ENCODE peak calls at places on chromosome 10, in eight cellular contexts. F, S, T, P, U, H, G and M are unnamed samples.

GRCh38 chr10:121947931-121948330 is 20.1 kb upstream of the ATE1 start:
- DNase-seq in T (no peak), S (no peak), U (no peak), G (no peak), H (no peak), P (no peak), F (no peak), M (no peak)

GRCh38 chr10:118332948-118333710 is 9.0 kb downstream of the FAM204A start:
- DNase-seq in S (peak), G (no peak), U (no peak), P (no peak), H (no peak), F (no peak), T (no peak), M (no peak)

GRCh38 chr10:14553434-14553833 is 221.3 kb downstream of the FAM107B start:
- DNase-seq in F (no peak), T (no peak), H (peak), S (peak), U (no peak), G (no peak), P (no peak), M (no peak)

GRCh38 chr10:92839191-92840085 is 8.9 kb upstream of the EXOC6 start:
- DNase-seq in H (peak), U (peak), S (peak), F (peak), G (no peak), T (peak), P (peak), M (peak)

GRCh38 chr10:119391430-119392313 is 150.8 kb downstream of the RGS10 start:
- DNase-seq in F (no peak), U (no peak), G (no peak), S (peak), P (no peak), T (no peak), H (peak), M (no peak)

GRCh38 chr10:98340946-98341345 is 73.0 kb upstream of the LOXL4 start:
- DNase-seq in S (peak), U (no peak), G (no peak), T (no peak), H (peak), P (no peak), F (no peak), M (peak)

GRCh38 chr10:74640134-74640533 is 186.3 kb upstream of the KAT6B start:
- DNase-seq in P (no peak), T (no peak), G (no peak), U (no peak), S (peak), H (no peak), F (no peak), M (no peak)

GRCh38 chr10:60828489-60828852 is 50.2 kb downstream of the CDK1 start:
- DNase-seq in S (no peak), U (no peak), T (no peak), G (no peak), F (no peak), P (no peak), H (peak), M (no peak)

GRCh38 chr10:105328441-105328840 is 687.4 kb downstream of the SORCS3 start:
- DNase-seq in U (no peak), G (no peak), S (no peak), T (no peak), H (no peak), P (no peak), F (no peak), M (no peak)

GRCh38 chr10:120131183-120131582 is 238.7 kb downstream of the SEC23IP start:
- DNase-seq in G (no peak), F (no peak), T (no peak), P (no peak), S (no peak), H (peak), U (no peak), M (no peak)

GRCh38 chr10:30353851-30354250 is 4.8 kb upstream of the MTPAP start:
- DNase-seq in H (peak), P (no peak), G (no peak), T (no peak), S (peak), U (no peak), F (no peak), M (no peak)

GRCh38 chr10:3803884-3804741 is 19.1 kb upstream of the KLF6 start:
- DNase-seq in T (no peak), G (no peak), U (no peak), F (peak), H (peak), S (no peak), P (peak), M (peak)

GRCh38 chr10:127971973-127972615 is 65.2 kb downstream of the PTPRE start:
- DNase-seq in P (peak), U (no peak), H (no peak), F (no peak), S (no peak), G (no peak), T (no peak), M (no peak)

GRCh38 chr10:108465871-108466641 is 1301.5 kb upstream of the SORCS1 start:
- DNase-seq in T (peak), U (peak), P (no peak), H (peak), S (no peak), F (no peak), G (no peak), M (peak)

GRCh38 chr10:83991986-83992753 is 147.1 kb upstream of the GHITM start:
- DNase-seq in G (no peak), S (no peak), F (no peak), T (no peak), U (no peak), P (no peak), H (peak), M (no peak)

GRCh38 chr10:96746503-96746902 is 26.2 kb upstream of the PIK3AP1 start:
- DNase-seq in T (no peak), P (no peak), U (no peak), F (no peak), S (no peak), H (no peak), G (no peak), M (no peak)

GRCh38 chr10:70656489-70656888 is 15.8 kb upstream of the ADAMTS14 start:
- DNase-seq in H (peak), T (no peak), S (peak), P (no peak), G (no peak), U (peak), F (no peak), M (no peak)

GRCh38 chr10:81548160-81548559 is 326.8 kb upstream of the NRG3 start:
- DNase-seq in G (no peak), F (no peak), S (no peak), U (no peak), T (no peak), P (no peak), H (no peak), M (peak)

GRCh38 chr10:80155696-80156215 is 23.2 kb downstream of the PLAC9 start:
- DNase-seq in F (no peak), G (no peak), U (peak), P (no peak), S (no peak), T (no peak), H (no peak), M (peak)

GRCh38 chr10:14574291-14574690 is 200.4 kb downstream of the FAM107B start:
- DNase-seq in U (no peak), S (no peak), G (no peak), F (no peak), P (no peak), H (no peak), T (no peak), M (no peak)

GRCh38 chr10:124064676-124065075 is 28.7 kb downstream of the CHST15 start:
- DNase-seq in T (no peak), S (no peak), H (no peak), G (no peak), U (peak), F (no peak), P (no peak), M (no peak)

GRCh38 chr10:86594535-86594934 is 59.8 kb upstream of the OPN4 start:
- DNase-seq in H (peak), F (no peak), T (no peak), U (no peak), G (no peak), P (peak), S (peak), M (no peak)

GRCh38 chr10:5647507-5648240 is 18.7 kb downstream of the ASB13 start:
- DNase-seq in G (no peak), S (no peak), U (no peak), H (no peak), P (no peak), T (no peak), F (no peak), M (no peak)

GRCh38 chr10:108598831-108599230 is 1324.5 kb downstream of the XPNPEP1 start:
- DNase-seq in T (no peak), H (peak), F (no peak), U (no peak), S (no peak), G (no peak), P (no peak), M (no peak)

GRCh38 chr10:6135039-6135438 is 46.2 kb downstream of the RBM17 start:
- DNase-seq in G (no peak), U (no peak), T (no peak), F (no peak), S (no peak), P (no peak), H (no peak), M (no peak)

GRCh38 chr10:48606530-48607355 is 1.9 kb upstream of the ARHGAP22 start:
- DNase-seq in T (peak), S (peak), F (no peak), H (peak), G (no peak), U (peak), P (peak), M (no peak)

GRCh38 chr10:122465401-122465800 is 4.0 kb downstream of the HTRA1 start:
- DNase-seq in S (no peak), F (no peak), H (no peak), T (no peak), U (no peak), P (no peak), G (no peak), M (no peak)

GRCh38 chr10:60549686-60550085 is 160.0 kb upstream of the ANK3 start:
- DNase-seq in F (no peak), H (peak), G (no peak), S (peak), T (no peak), P (no peak), U (no peak), M (no peak)

GRCh38 chr10:29588640-29589421 is 45.9 kb downstream of the SVIL start:
- DNase-seq in T (no peak), P (no peak), G (no peak), U (no peak), F (no peak), H (peak), S (peak), M (no peak)

GRCh38 chr10:128747556-128748335 is 621.5 kb upstream of the MKI67 start:
- DNase-seq in P (no peak), T (no peak), S (no peak), U (no peak), F (no peak), H (no peak), G (no peak), M (no peak)

GRCh38 chr10:29120216-29120615 is 168.7 kb upstream of the LYZL1 start:
- DNase-seq in P (no peak), F (no peak), U (no peak), H (peak), T (no peak), S (peak), G (no peak), M (no peak)

GRCh38 chr10:100148353-100149211 is 37.2 kb downstream of the ERLIN1 start:
- DNase-seq in F (no peak), U (no peak), T (no peak), G (no peak), H (peak), S (no peak), P (no peak), M (no peak)

GRCh38 chr10:3680186-3680585 is 104.8 kb downstream of the KLF6 start:
- DNase-seq in H (no peak), U (no peak), P (no peak), F (no peak), S (no peak), T (no peak), G (no peak), M (no peak)

GRCh38 chr10:118966131-118967125 is 63.1 kb upstream of the NANOS1 start:
- DNase-seq in S (no peak), F (no peak), U (no peak), T (no peak), G (no peak), P (no peak), H (peak), M (peak)

GRCh38 chr10:90959826-90960225 is 38.9 kb upstream of the ANKRD1 start:
- DNase-seq in H (no peak), U (no peak), S (no peak), P (no peak), F (no peak), T (no peak), G (no peak), M (no peak)

GRCh38 chr10:124605001-124605370 is 139.2 kb downstream of the FAM53B start:
- DNase-seq in H (no peak), P (no peak), F (no peak), U (no peak), S (no peak), T (no peak), G (peak), M (peak)

GRCh38 chr10:1577945-1578344 is 159.4 kb downstream of the ADARB2 start:
- DNase-seq in S (no peak), H (no peak), P (no peak), T (no peak), U (no peak), F (no peak), G (no peak), M (no peak)

GRCh38 chr10:1579671-1580070 is 157.7 kb downstream of the ADARB2 start:
- DNase-seq in U (no peak), P (no peak), S (no peak), T (no peak), H (no peak), F (no peak), G (no peak), M (no peak)

GRCh38 chr10:1577371-1577770 is 160.0 kb downstream of the ADARB2 start:
- DNase-seq in F (no peak), H (no peak), P (no peak), U (no peak), G (no peak), T (no peak), S (no peak), M (no peak)

GRCh38 chr10:1579141-1579491 is 158.2 kb downstream of the ADARB2 start:
- DNase-seq in P (no peak), G (no peak), F (no peak), T (no peak), H (no peak), U (no peak), S (no peak), M (no peak)

DNA sequence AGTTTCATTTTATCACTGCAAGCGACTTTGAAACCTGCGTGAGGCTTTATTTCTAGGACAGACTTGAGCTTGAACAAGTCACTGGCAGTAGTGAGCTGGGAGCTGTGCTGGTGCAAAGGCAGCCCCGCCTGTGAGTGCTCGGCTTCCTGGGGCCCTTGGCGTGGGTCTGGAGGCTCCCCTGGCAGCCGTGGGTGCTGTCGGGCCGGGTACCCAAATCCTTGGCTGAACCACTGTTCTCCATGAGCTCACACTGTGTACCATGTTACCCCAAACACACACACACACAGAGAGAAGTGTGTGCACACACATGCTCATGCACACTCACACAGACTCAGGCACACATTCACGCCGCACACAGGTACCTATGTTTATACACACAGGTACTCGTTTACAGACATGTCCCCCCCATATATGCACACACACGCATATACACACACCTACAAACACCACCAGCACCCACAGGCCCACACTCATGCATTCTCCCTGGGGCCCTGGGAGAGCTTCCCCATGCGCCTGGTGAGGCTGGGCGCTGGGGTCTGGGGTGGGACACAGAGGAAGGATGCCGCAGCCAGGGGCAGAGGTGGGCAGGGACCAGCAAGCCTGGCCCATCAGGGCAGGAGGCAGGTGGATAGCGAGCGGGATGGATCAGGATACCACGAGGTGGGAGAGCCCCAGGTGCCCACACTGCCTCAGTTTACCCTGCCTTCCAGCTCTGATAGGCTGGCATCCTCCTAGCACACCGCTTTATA is 158.8 kb downstream of the ADARB2 start:
- DNase-seq in U (no peak), G (no peak), S (no peak), T (no peak), H (no peak), P (no peak), F (no peak), M (no peak)
- H3K27ac ChIP-seq in U (no peak), G (no peak), S (no peak), T (no peak), H (no peak), P (no peak), F (no peak), M (no peak)

GRCh38 chr10:110870823-110871235 is 899 bp upstream of the PDCD4 start:
- DNase-seq in G (no peak), F (no peak), P (peak), U (no peak), T (no peak), S (no peak), H (peak), M (no peak)
- H3K27ac ChIP-seq in G (peak), F (peak), P (peak), U (peak), T (peak), S (peak), H (peak), M (peak)

GRCh38 chr10:17768957-17769356 is 17.0 kb downstream of the TMEM236 start:
- DNase-seq in T (no peak), G (no peak), U (no peak), P (no peak), S (peak), H (peak), F (no peak), M (no peak)
- H3K27ac ChIP-seq in T (peak), G (no peak), U (no peak), P (no peak), S (no peak), H (no peak), F (no peak), M (no peak)

GRCh38 chr10:102237711-102238252 is 3.5 kb downstream of the PITX3 start:
- DNase-seq in S (no peak), F (no peak), G (no peak), U (no peak), T (no peak), P (no peak), H (no peak), M (no peak)

GRCh38 chr10:102235598-102235920 is 5.8 kb downstream of the PITX3 start:
- DNase-seq in G (no peak), S (no peak), U (no peak), P (no peak), H (peak), F (no peak), T (no peak), M (no peak)

GRCh38 chr10:102233997-102234396 is 7.3 kb downstream of the PITX3 start:
- DNase-seq in P (no peak), S (no peak), H (no peak), F (no peak), U (no peak), G (no peak), T (no peak), M (no peak)

GRCh38 chr10:102235991-102236390 is 5.3 kb downstream of the PITX3 start:
- DNase-seq in T (no peak), P (no peak), S (no peak), F (no peak), G (no peak), H (no peak), U (no peak), M (no peak)

GRCh38 chr10:102234866-102235597 is 6.3 kb downstream of the PITX3 start:
- DNase-seq in T (no peak), P (no peak), S (no peak), F (no peak), H (no peak), G (no peak), U (no peak), M (no peak)
- H3K27ac ChIP-seq in T (no peak), P (no peak), S (no peak), F (no peak), H (no peak), G (no peak), U (no peak), M (no peak)

DNA sequence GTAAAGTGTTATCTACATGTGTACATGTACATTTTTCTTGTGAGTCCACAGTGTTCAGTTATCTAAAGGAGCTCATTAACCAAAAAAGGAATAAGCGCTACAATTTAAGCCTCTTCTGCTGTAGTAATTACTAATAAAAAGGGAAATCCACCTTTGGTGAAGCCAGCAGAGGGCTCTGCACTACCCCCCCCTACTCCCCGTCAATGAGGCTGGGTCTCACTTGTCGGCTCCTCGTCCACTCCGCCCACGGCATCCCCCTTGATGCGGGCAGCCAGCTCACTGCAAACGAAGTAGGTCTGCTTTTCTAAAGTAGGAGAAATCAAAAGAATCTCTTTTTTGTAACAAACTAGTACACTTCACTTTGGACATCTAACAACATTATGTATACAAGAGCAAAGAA is 4.7 kb upstream of the WASHC2A start:
- DNase-seq in H (no peak), P (no peak), F (no peak), U (no peak), T (no peak), G (no peak), S (no peak), M (peak)
- H3K27ac ChIP-seq in H (no peak), P (no peak), F (no peak), U (no peak), T (no peak), G (no peak), S (no peak), M (no peak)

DNA sequence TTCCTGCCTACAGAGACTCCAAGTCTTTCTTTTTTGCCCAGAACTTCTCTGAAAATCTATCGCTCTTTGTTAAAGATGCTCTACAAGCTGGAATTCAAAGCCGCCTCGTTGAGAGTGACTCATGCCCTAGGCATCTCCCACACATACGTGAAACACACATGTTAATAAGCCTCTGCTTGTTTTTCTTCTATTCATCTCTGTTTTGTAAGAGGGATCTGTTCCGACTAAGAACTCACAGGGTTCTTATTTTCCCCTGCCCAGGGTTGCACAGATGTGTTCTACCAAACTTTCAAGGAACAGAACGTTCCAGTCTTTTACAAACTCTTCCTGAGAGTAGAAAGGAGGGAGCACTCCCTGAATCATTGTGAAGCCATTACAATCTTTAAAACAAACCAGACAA is 55.5 kb upstream of the INPP5A start:
- DNase-seq in P (no peak), S (peak), H (peak), G (no peak), T (no peak), F (no peak), U (peak), M (no peak)
- H3K27ac ChIP-seq in P (no peak), S (no peak), H (peak), G (peak), T (peak), F (no peak), U (no peak), M (no peak)